ENCODE peak calls at places on chromosomes 7 and 10, in eight cellular contexts. E, H, F, S, Z, M, L and V are unnamed samples.

GRCh38 chr10:397321-398068 is 262.2 kb downstream of the ZMYND11 start:
- DNase-seq in E (no peak), H (no peak), F (no peak), S (no peak), Z (no peak), M (no peak), L (no peak), V (no peak)

GRCh38 chr7:75054744-75055527 is 18.7 kb downstream of the RCC1L start:
- DNase-seq in E (no peak), H (peak; percentile 88), F (no peak), S (peak; percentile 74), Z (peak; percentile 96), M (no peak), L (no peak), V (no peak)

GRCh38 chr7:87328281-87328680 is 17.2 kb upstream of the CROT start:
- DNase-seq in E (no peak), H (no peak), F (no peak), S (no peak), Z (no peak), M (peak; percentile 3), L (no peak), V (no peak)

GRCh38 chr7:1705856-1706255 is 35.8 kb downstream of the ELFN1 start:
- DNase-seq in E (no peak), H (no peak), F (no peak), S (peak; percentile 37), Z (no peak), M (no peak), L (no peak), V (no peak)

GRCh38 chr7:108717771-108718170 is 148.1 kb downstream of the DNAJB9 start:
- DNase-seq in E (no peak), H (no peak), F (no peak), S (no peak), Z (no peak), M (no peak), L (no peak), V (no peak)

GRCh38 chr7:110336423-110336822 is 754.5 kb upstream of the LRRN3 start:
- DNase-seq in E (no peak), H (no peak), F (no peak), S (no peak), Z (no peak), M (no peak), L (no peak), V (no peak)

GRCh38 chr10:52563361-52563760 is 209.2 kb downstream of the MBL2 start:
- DNase-seq in E (no peak), H (no peak), F (no peak), S (no peak), Z (no peak), M (no peak), L (no peak), V (no peak)

GRCh38 chr7:88429382-88429781 is 122.7 kb upstream of the STEAP4 start:
- DNase-seq in E (no peak), H (no peak), F (no peak), S (no peak), Z (no peak), M (no peak), L (no peak), V (no peak)

GRCh38 chr7:100546129-100546867 is 7.3 kb downstream of the AGFG2 start:
- DNase-seq in E (no peak), H (no peak), F (no peak), S (no peak), Z (no peak), M (no peak), L (no peak), V (no peak)

GRCh38 chr7:131066635-131067034 is 261.0 kb upstream of the MKLN1 start:
- DNase-seq in E (no peak), H (no peak), F (no peak), S (no peak), Z (no peak), M (no peak), L (no peak), V (no peak)

GRCh38 chr10:62341419-62341818 is 32.8 kb upstream of the ZNF365 start:
- DNase-seq in E (no peak), H (no peak), F (no peak), S (no peak), Z (no peak), M (no peak), L (no peak), V (no peak)

GRCh38 chr7:69603937-69604494 is 5.7 kb downstream of the AUTS2 start:
- DNase-seq in E (no peak), H (no peak), F (no peak), S (no peak), Z (no peak), M (no peak), L (no peak), V (peak; percentile 30)

GRCh38 chr10:36578306-36578705 is 547.1 kb upstream of the ANKRD30A start:
- DNase-seq in E (no peak), H (no peak), F (no peak), S (no peak), Z (peak; percentile 52), M (no peak), L (no peak), V (no peak)

GRCh38 chr10:22341190-22341935 is 3.9 kb upstream of the SPAG6 start:
- DNase-seq in E (no peak), H (no peak), F (no peak), S (no peak), Z (no peak), M (no peak), L (no peak), V (no peak)

GRCh38 chr10:15735766-15736165 is 16.0 kb upstream of the ITGA8 start:
- DNase-seq in E (no peak), H (peak; percentile 65), F (no peak), S (no peak), Z (no peak), M (no peak), L (no peak), V (no peak)

GRCh38 chr7:33686001-33686591 is 219.2 kb upstream of the BMPER start:
- DNase-seq in E (no peak), H (no peak), F (no peak), S (peak; percentile 71), Z (no peak), M (no peak), L (no peak), V (no peak)

GRCh38 chr7:155228459-155228845 is 69.2 kb upstream of the INSIG1 start:
- DNase-seq in E (no peak), H (no peak), F (no peak), S (no peak), Z (peak; percentile 26), M (no peak), L (no peak), V (no peak)

GRCh38 chr7:134428942-134429341 is 30.0 kb downstream of the AKR1B1 start:
- DNase-seq in E (no peak), H (no peak), F (no peak), S (no peak), Z (no peak), M (no peak), L (no peak), V (no peak)

GRCh38 chr10:30029890-30030261 is 29.5 kb downstream of the JCAD start:
- DNase-seq in E (no peak), H (no peak), F (no peak), S (no peak), Z (no peak), M (no peak), L (no peak), V (no peak)

GRCh38 chr10:88157981-88158465 is 294.6 kb downstream of the PTEN start:
- DNase-seq in E (no peak), H (no peak), F (no peak), S (no peak), Z (peak; percentile 77), M (peak; percentile 73), L (no peak), V (no peak)

GRCh38 chr7:115449689-115450088 is 527.8 kb downstream of the MDFIC start:
- DNase-seq in E (no peak), H (no peak), F (no peak), S (no peak), Z (no peak), M (no peak), L (no peak), V (no peak)

GRCh38 chr10:112360308-112361270 is 13.3 kb upstream of the ACSL5 start:
- DNase-seq in E (no peak), H (peak; percentile 62), F (no peak), S (peak; percentile 76), Z (peak; percentile 34), M (no peak), L (no peak), V (no peak)

GRCh38 chr7:6646380-6646950 is 9.3 kb downstream of the ZNF316 start:
- DNase-seq in E (no peak), H (no peak), F (no peak), S (no peak), Z (no peak), M (no peak), L (no peak), V (no peak)

GRCh38 chr7:135334830-135335543 is 101.3 kb downstream of the STRA8 start:
- DNase-seq in E (no peak), H (no peak), F (no peak), S (no peak), Z (no peak), M (no peak), L (no peak), V (no peak)

GRCh38 chr10:369441-370221 is 234.4 kb downstream of the ZMYND11 start:
- DNase-seq in E (no peak), H (no peak), F (no peak), S (no peak), Z (peak; percentile 95), M (peak; percentile 39), L (no peak), V (no peak)

GRCh38 chr10:15419279-15419874 is 48.3 kb upstream of the FAM171A1 start:
- DNase-seq in E (no peak), H (peak; percentile 38), F (no peak), S (no peak), Z (peak; percentile 60), M (no peak), L (peak; percentile 54), V (no peak)

GRCh38 chr7:132537451-132537850 is 38.8 kb downstream of the PLXNA4 start:
- DNase-seq in E (no peak), H (no peak), F (no peak), S (no peak), Z (no peak), M (no peak), L (no peak), V (no peak)

GRCh38 chr10:5413012-5413938 is 918 bp downstream of the NET1 start:
- DNase-seq in E (no peak), H (no peak), F (no peak), S (no peak), Z (peak; percentile 54), M (no peak), L (peak; percentile 31), V (no peak)

GRCh38 chr7:34015656-34016055 is 110.3 kb downstream of the BMPER start:
- DNase-seq in E (no peak), H (no peak), F (no peak), S (no peak), Z (no peak), M (no peak), L (no peak), V (no peak)